ENCODE peak calls at places on chromosomes 2 and 18, in five cellular contexts. One of them, this sample, is unnamed.
A peak's percentile ranks its signal among the peaks of the same experiment; 100 is the strongest.

GRCh38 chr18:48703418-48703817 is 164.6 kb downstream of the CTIF start:
- DNase-seq in transverse colon: no peak
- DNase-seq in HCT116: no peak
- DNase-seq in HL-60: no peak
- DNase-seq in GM23338: no peak
- DNase-seq in this sample: no peak

GRCh38 chr2:9771481-9772017 is 71.7 kb upstream of the TAF1B start:
- DNase-seq in transverse colon: no peak
- DNase-seq in HCT116: no peak
- DNase-seq in HL-60: no peak
- DNase-seq in GM23338: peak; percentile 58
- DNase-seq in this sample: no peak

GRCh38 chr2:80461505-80462197 is 157.1 kb upstream of the LRRTM1 start:
- DNase-seq in transverse colon: no peak
- DNase-seq in HCT116: no peak
- DNase-seq in HL-60: no peak
- DNase-seq in GM23338: peak; percentile 47
- DNase-seq in this sample: no peak

GRCh38 chr2:111663471-111663951 is 220.5 kb downstream of the ANAPC1 start:
- DNase-seq in transverse colon: no peak
- DNase-seq in HCT116: no peak
- DNase-seq in HL-60: no peak
- DNase-seq in GM23338: no peak
- DNase-seq in this sample: no peak

GRCh38 chr2:14189929-14190328 is 442.6 kb upstream of the LRATD1 start:
- DNase-seq in transverse colon: no peak
- DNase-seq in HCT116: no peak
- DNase-seq in HL-60: no peak
- DNase-seq in GM23338: no peak
- DNase-seq in this sample: no peak

GRCh38 chr2:26615336-26616031 is 25.7 kb downstream of the CIB4 start:
- DNase-seq in transverse colon: no peak
- DNase-seq in HCT116: peak; percentile 29
- DNase-seq in HL-60: no peak
- DNase-seq in GM23338: peak; percentile 56
- DNase-seq in this sample: no peak

GRCh38 chr18:58660915-58661314 is 10.3 kb upstream of the MALT1 start:
- DNase-seq in transverse colon: no peak
- DNase-seq in HCT116: no peak
- DNase-seq in HL-60: no peak
- DNase-seq in GM23338: no peak
- DNase-seq in this sample: no peak

GRCh38 chr2:9092383-9093282 is 89.1 kb upstream of the MBOAT2 start:
- DNase-seq in transverse colon: no peak
- DNase-seq in HCT116: no peak
- DNase-seq in HL-60: no peak
- DNase-seq in GM23338: no peak
- DNase-seq in this sample: no peak

GRCh38 chr2:25129901-25130520 is 38.4 kb downstream of the POMC start:
- DNase-seq in transverse colon: no peak
- DNase-seq in HCT116: no peak
- DNase-seq in HL-60: no peak
- DNase-seq in GM23338: no peak
- DNase-seq in this sample: no peak

GRCh38 chr2:37324536-37324785 is 172 bp downstream of the PRKD3 start:
- DNase-seq in transverse colon: peak; percentile 86
- DNase-seq in HCT116: no peak
- DNase-seq in HL-60: peak; percentile 55
- DNase-seq in GM23338: no peak
- DNase-seq in this sample: peak; percentile 75

GRCh38 chr2:178194600-178195389 is 483 bp downstream of the OSBPL6 start:
- DNase-seq in transverse colon: peak; percentile 19
- DNase-seq in HCT116: no peak
- DNase-seq in HL-60: no peak
- DNase-seq in GM23338: peak; percentile 74
- DNase-seq in this sample: peak; percentile 37

GRCh38 chr2:75621228-75621627 is 25.4 kb upstream of the MRPL19 start:
- DNase-seq in transverse colon: no peak
- DNase-seq in HCT116: no peak
- DNase-seq in HL-60: no peak
- DNase-seq in GM23338: no peak
- DNase-seq in this sample: no peak

GRCh38 chr2:120566331-120567035 is 169.2 kb upstream of the GLI2 start:
- DNase-seq in transverse colon: no peak
- DNase-seq in HCT116: no peak
- DNase-seq in HL-60: no peak
- DNase-seq in GM23338: no peak
- DNase-seq in this sample: no peak

GRCh38 chr2:214215107-214215506 is 195.7 kb upstream of the VWC2L start:
- DNase-seq in transverse colon: no peak
- DNase-seq in HCT116: no peak
- DNase-seq in HL-60: no peak
- DNase-seq in GM23338: no peak
- DNase-seq in this sample: no peak

GRCh38 chr2:150571121-150571520 is 83.7 kb upstream of the RND3 start:
- DNase-seq in transverse colon: no peak
- DNase-seq in HCT116: no peak
- DNase-seq in HL-60: no peak
- DNase-seq in GM23338: no peak
- DNase-seq in this sample: no peak

GRCh38 chr2:19762142-19762541 is 139.6 kb downstream of the TTC32 start:
- DNase-seq in transverse colon: no peak
- DNase-seq in HCT116: no peak
- DNase-seq in HL-60: no peak
- DNase-seq in GM23338: no peak
- DNase-seq in this sample: no peak

GRCh38 chr2:210966330-210966729 is 409.9 kb downstream of the CPS1 start:
- DNase-seq in transverse colon: no peak
- DNase-seq in HCT116: no peak
- DNase-seq in HL-60: no peak
- DNase-seq in GM23338: no peak
- DNase-seq in this sample: no peak

GRCh38 chr18:63365909-63366269 is 1.1 kb downstream of the KDSR start:
- DNase-seq in transverse colon: peak; percentile 24
- DNase-seq in HCT116: no peak
- DNase-seq in HL-60: no peak
- DNase-seq in GM23338: peak; percentile 36
- DNase-seq in this sample: peak; percentile 5

GRCh38 chr2:30417253-30417652 is 29.8 kb upstream of the LCLAT1 start:
- DNase-seq in transverse colon: peak; percentile 25
- DNase-seq in HCT116: no peak
- DNase-seq in HL-60: peak; percentile 23
- DNase-seq in GM23338: peak; percentile 45
- DNase-seq in this sample: no peak

GRCh38 chr2:55056024-55056521 is 5.8 kb upstream of the RTN4 start:
- DNase-seq in transverse colon: no peak
- DNase-seq in HCT116: peak; percentile 40
- DNase-seq in HL-60: no peak
- DNase-seq in GM23338: peak; percentile 32
- DNase-seq in this sample: no peak

GRCh38 chr2:113208995-113209868 is 35.5 kb downstream of the PSD4 start:
- DNase-seq in transverse colon: no peak
- DNase-seq in HCT116: no peak
- DNase-seq in HL-60: no peak
- DNase-seq in GM23338: no peak
- DNase-seq in this sample: no peak

GRCh38 chr2:31255911-31256571 is 22.1 kb downstream of the EHD3 start:
- DNase-seq in transverse colon: no peak
- DNase-seq in HCT116: no peak
- DNase-seq in HL-60: no peak
- DNase-seq in GM23338: no peak
- DNase-seq in this sample: no peak

GRCh38 chr18:905307-905947 is 756 bp downstream of the ADCYAP1 start:
- DNase-seq in transverse colon: no peak
- DNase-seq in HCT116: no peak
- DNase-seq in HL-60: no peak
- DNase-seq in GM23338: peak; percentile 42
- DNase-seq in this sample: no peak

GRCh38 chr18:904135-905090 is at the start of gene ADCYAP1:
- DNase-seq in transverse colon: no peak
- DNase-seq in HCT116: no peak
- DNase-seq in HL-60: no peak
- DNase-seq in GM23338: peak; percentile 80
- DNase-seq in this sample: no peak

GRCh38 chr18:906416-907170 is 1.9 kb downstream of the ADCYAP1 start:
- DNase-seq in transverse colon: no peak
- DNase-seq in HCT116: no peak
- DNase-seq in HL-60: no peak
- DNase-seq in GM23338: peak; percentile 91
- DNase-seq in this sample: no peak

GRCh38 chr18:907171-907879 is 2.7 kb downstream of the ADCYAP1 start:
- DNase-seq in transverse colon: no peak
- DNase-seq in HCT116: no peak
- DNase-seq in HL-60: no peak
- DNase-seq in GM23338: peak; percentile 61
- DNase-seq in this sample: no peak

DNA sequence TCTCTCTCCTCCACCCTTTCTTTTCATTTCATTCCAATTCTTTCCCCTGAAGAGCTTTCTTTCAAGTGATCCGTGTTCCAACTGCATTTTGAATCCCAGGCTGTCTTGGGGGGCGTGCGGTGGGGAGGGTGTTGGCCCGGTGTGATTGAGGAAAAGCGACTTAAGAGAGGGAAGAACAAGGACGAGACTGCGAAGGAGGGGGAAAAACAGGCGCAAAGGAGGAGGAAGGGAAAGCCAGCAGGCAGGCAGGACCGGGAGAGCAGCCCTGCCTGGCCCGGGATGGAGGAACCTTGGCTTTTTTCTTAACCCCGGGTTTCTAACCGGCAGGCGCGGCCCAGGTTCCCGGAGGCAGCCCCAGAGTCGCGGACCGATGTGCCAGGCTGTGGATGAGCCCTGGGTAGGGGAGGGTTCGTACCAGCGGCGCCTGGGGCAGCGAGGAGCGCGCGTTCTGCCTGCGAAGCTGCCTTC is 1.3 kb downstream of the ADCYAP1 start:
- DNase-seq in transverse colon: no peak
- DNase-seq in HCT116: no peak
- DNase-seq in HL-60: no peak
- DNase-seq in GM23338: peak; percentile 46
- DNase-seq in this sample: no peak
- H3K4me3 ChIP-seq in transverse colon: no peak overlapping the region
- H3K4me3 ChIP-seq in HCT116: no peak overlapping the region
- H3K4me3 ChIP-seq in HL-60: no peak overlapping the region
- H3K4me3 ChIP-seq in GM23338: peak overlapping the region; percentile 76
- H3K4me3 ChIP-seq in this sample: no peak overlapping the region

GRCh38 chr18:34592961-34593382 is 117.1 kb upstream of the DTNA start:
- DNase-seq in transverse colon: peak; percentile 19
- DNase-seq in HCT116: no peak
- DNase-seq in HL-60: no peak
- DNase-seq in GM23338: peak; percentile 75
- DNase-seq in this sample: peak; percentile 14
- H3K27ac ChIP-seq in transverse colon: peak overlapping the region; percentile 72
- H3K27ac ChIP-seq in HCT116: no peak overlapping the region
- H3K27ac ChIP-seq in HL-60: no peak overlapping the region
- H3K27ac ChIP-seq in GM23338: peak overlapping the region; percentile 76
- H3K27ac ChIP-seq in this sample: peak overlapping the region; percentile 42

DNA sequence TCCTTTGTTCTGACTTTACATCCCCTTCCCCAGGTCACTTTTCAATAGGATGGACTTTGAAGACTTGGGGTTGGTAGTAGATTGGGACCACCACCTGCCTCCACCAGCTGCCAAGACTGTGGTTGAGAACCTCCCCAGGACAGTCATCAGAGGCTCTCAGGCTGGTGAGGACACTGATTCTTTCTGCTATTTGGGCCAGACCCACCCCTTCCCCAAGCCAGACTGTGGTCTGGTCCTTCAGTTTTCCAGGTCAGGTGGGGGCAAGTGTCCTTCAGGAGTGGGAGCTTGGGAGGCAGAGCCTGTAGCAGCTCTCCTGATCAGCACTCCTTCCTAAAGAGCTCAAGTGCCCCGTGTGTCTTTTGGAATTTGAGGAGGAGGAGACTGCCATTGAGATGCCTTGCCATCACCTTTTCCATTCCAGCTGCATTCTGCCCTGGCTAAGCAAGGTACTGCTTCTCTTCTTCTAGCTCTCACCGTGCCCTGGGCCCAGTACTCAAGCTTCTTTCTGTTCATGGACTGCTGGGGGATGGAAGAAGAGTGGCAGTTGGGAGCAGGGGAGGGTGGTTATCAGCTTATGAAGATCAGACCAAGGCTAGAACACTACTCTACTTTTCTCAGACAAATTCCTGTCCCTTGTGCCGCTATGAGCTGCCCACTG is 1.1 kb downstream of the RNF181 start:
- DNase-seq in transverse colon: no peak
- DNase-seq in HCT116: no peak
- DNase-seq in HL-60: no peak
- DNase-seq in GM23338: no peak
- DNase-seq in this sample: no peak
- TF ChIP-seq POLR2AphosphoS5 in transverse colon: no peak
- TF ChIP-seq POLR2AphosphoS5 in HCT116: no peak
- TF ChIP-seq POLR2AphosphoS5 in HL-60: no peak
- TF ChIP-seq POLR2AphosphoS5 in GM23338: no peak
- TF ChIP-seq POLR2AphosphoS5 in this sample: no peak

GRCh38 chr2:174333502-174334277 is 1.1 kb upstream of the SP9 start:
- DNase-seq in transverse colon: no peak
- DNase-seq in HCT116: no peak
- DNase-seq in HL-60: no peak
- DNase-seq in GM23338: peak; percentile 46
- DNase-seq in this sample: no peak

GRCh38 chr2:174336403-174337336 is 1.9 kb downstream of the SP9 start:
- DNase-seq in transverse colon: peak; percentile 64
- DNase-seq in HCT116: peak; percentile 48
- DNase-seq in HL-60: no peak
- DNase-seq in GM23338: peak; percentile 75
- DNase-seq in this sample: no peak

GRCh38 chr2:174335605-174336402 is 1.1 kb downstream of the SP9 start:
- DNase-seq in transverse colon: no peak
- DNase-seq in HCT116: no peak
- DNase-seq in HL-60: no peak
- DNase-seq in GM23338: peak; percentile 84
- DNase-seq in this sample: no peak

GRCh38 chr2:174334278-174334715 is 457 bp upstream of the SP9 start:
- DNase-seq in transverse colon: no peak
- DNase-seq in HCT116: no peak
- DNase-seq in HL-60: no peak
- DNase-seq in GM23338: peak; percentile 69
- DNase-seq in this sample: no peak

DNA sequence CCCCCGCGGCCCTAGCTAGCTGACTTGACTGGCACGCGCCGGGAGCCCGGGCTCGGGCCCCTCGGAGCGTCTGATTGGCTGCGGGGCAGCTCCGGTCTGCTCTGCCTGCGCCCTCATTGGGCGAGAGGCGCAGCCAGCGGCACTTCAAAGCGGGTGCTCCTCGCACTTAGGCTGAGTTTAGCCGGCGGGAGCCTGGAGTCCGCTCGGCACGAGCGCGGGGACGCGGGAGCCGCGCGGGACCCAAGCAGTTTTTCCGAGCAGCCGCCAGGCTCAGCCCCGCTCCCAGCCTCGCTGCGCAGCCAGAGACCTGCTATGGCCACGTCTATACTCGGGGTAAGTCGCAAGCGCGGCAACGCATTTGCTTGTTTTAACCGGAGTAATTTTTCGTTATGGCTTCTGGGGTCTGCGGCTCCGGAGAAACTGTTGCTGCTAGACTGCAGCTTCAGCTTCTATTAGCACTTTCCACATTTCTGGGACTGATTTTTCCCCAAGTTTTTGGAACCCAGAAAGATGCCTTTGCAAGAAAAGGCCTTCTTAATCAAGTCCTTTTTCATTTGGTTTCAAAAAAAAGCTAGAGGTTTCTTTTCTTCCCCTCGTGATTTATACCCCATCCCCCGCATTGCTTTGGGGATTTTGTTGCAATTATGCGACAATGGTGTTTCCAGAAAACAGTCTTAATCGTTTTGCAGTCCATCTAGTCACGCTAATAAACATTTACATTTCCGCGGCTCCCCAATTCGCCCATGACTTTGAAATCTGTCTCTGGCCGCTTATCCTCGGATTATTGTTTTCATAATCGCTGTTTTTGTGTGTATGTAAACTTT is at the start of gene SP9:
- DNase-seq in transverse colon: peak; percentile 34
- DNase-seq in HCT116: no peak
- DNase-seq in HL-60: no peak
- DNase-seq in GM23338: peak; percentile 97
- DNase-seq in this sample: no peak
- H3K4me3 ChIP-seq in transverse colon: no peak within 1 kb of the TSS
- H3K4me3 ChIP-seq in HCT116: no peak within 1 kb of the TSS
- H3K4me3 ChIP-seq in HL-60: peak within 1 kb of the TSS; percentile 47
- H3K4me3 ChIP-seq in GM23338: peak within 1 kb of the TSS; percentile 59
- H3K4me3 ChIP-seq in this sample: no peak within 1 kb of the TSS